ENCODE peak calls at places on chromosomes 3 and 15, in nine cellular contexts. One of them, this sample, is unnamed.

GRCh38 chr15:72338617-72339321 is 18.8 kb upstream of the CELF6 start:
- DNase-seq in foreskin fibroblast: peak; percentile 86
- DNase-seq in CD8-positive, alpha-beta T cell: no peak
- DNase-seq in HL-60: peak; percentile 38
- DNase-seq in upper lobe of right lung: no peak
- DNase-seq in fibroblast of the aortic adventitia: peak; percentile 99
- DNase-seq in AG04449: peak; percentile 75
- DNase-seq in right lobe of liver: no peak
- DNase-seq in SK-N-SH: no peak
- DNase-seq in this sample: no peak

GRCh38 chr3:156594229-156594683 is 39.3 kb upstream of the SSR3 start:
- DNase-seq in upper lobe of right lung: no peak
- DNase-seq in right lobe of liver: no peak
- DNase-seq in foreskin fibroblast: no peak
- DNase-seq in fibroblast of the aortic adventitia: peak; percentile 16
- DNase-seq in SK-N-SH: no peak
- DNase-seq in HL-60: no peak
- DNase-seq in AG04449: no peak
- DNase-seq in CD8-positive, alpha-beta T cell: no peak
- DNase-seq in this sample: no peak

GRCh38 chr3:181892848-181893247 is 181.1 kb downstream of the SOX2 start:
- DNase-seq in upper lobe of right lung: no peak
- DNase-seq in CD8-positive, alpha-beta T cell: no peak
- DNase-seq in fibroblast of the aortic adventitia: no peak
- DNase-seq in foreskin fibroblast: no peak
- DNase-seq in AG04449: no peak
- DNase-seq in SK-N-SH: no peak
- DNase-seq in right lobe of liver: no peak
- DNase-seq in HL-60: no peak
- DNase-seq in this sample: no peak

GRCh38 chr3:138400651-138401070 is 33.8 kb upstream of the ESYT3 start:
- DNase-seq in SK-N-SH: no peak
- DNase-seq in upper lobe of right lung: no peak
- DNase-seq in HL-60: no peak
- DNase-seq in CD8-positive, alpha-beta T cell: no peak
- DNase-seq in AG04449: no peak
- DNase-seq in foreskin fibroblast: no peak
- DNase-seq in fibroblast of the aortic adventitia: no peak
- DNase-seq in right lobe of liver: no peak
- DNase-seq in this sample: no peak

GRCh38 chr3:133805384-133805701 is 272 bp upstream of the SRPRB start:
- DNase-seq in fibroblast of the aortic adventitia: no peak
- DNase-seq in CD8-positive, alpha-beta T cell: no peak
- DNase-seq in AG04449: no peak
- DNase-seq in foreskin fibroblast: no peak
- DNase-seq in upper lobe of right lung: no peak
- DNase-seq in right lobe of liver: no peak
- DNase-seq in HL-60: no peak
- DNase-seq in SK-N-SH: peak; percentile 22
- DNase-seq in this sample: no peak

GRCh38 chr3:169286992-169287391 is 376.5 kb downstream of the MECOM start:
- DNase-seq in SK-N-SH: no peak
- DNase-seq in right lobe of liver: no peak
- DNase-seq in CD8-positive, alpha-beta T cell: no peak
- DNase-seq in foreskin fibroblast: no peak
- DNase-seq in upper lobe of right lung: no peak
- DNase-seq in HL-60: no peak
- DNase-seq in fibroblast of the aortic adventitia: no peak
- DNase-seq in AG04449: no peak
- DNase-seq in this sample: no peak

GRCh38 chr15:66881173-66881905 is 179.3 kb downstream of the SMAD6 start:
- DNase-seq in SK-N-SH: no peak
- DNase-seq in upper lobe of right lung: no peak
- DNase-seq in HL-60: no peak
- DNase-seq in AG04449: no peak
- DNase-seq in foreskin fibroblast: no peak
- DNase-seq in right lobe of liver: no peak
- DNase-seq in CD8-positive, alpha-beta T cell: peak; percentile 31
- DNase-seq in fibroblast of the aortic adventitia: no peak
- DNase-seq in this sample: no peak

GRCh38 chr15:65411470-65412071 is 11.2 kb downstream of the IGDCC4 start:
- DNase-seq in right lobe of liver: no peak
- DNase-seq in upper lobe of right lung: no peak
- DNase-seq in SK-N-SH: no peak
- DNase-seq in CD8-positive, alpha-beta T cell: no peak
- DNase-seq in fibroblast of the aortic adventitia: no peak
- DNase-seq in foreskin fibroblast: no peak
- DNase-seq in HL-60: no peak
- DNase-seq in AG04449: no peak
- DNase-seq in this sample: no peak

GRCh38 chr3:113312416-113312815 is 101.1 kb downstream of the BOC start:
- DNase-seq in AG04449: no peak
- DNase-seq in upper lobe of right lung: no peak
- DNase-seq in foreskin fibroblast: no peak
- DNase-seq in SK-N-SH: no peak
- DNase-seq in CD8-positive, alpha-beta T cell: no peak
- DNase-seq in fibroblast of the aortic adventitia: no peak
- DNase-seq in HL-60: no peak
- DNase-seq in right lobe of liver: no peak
- DNase-seq in this sample: no peak

DNA sequence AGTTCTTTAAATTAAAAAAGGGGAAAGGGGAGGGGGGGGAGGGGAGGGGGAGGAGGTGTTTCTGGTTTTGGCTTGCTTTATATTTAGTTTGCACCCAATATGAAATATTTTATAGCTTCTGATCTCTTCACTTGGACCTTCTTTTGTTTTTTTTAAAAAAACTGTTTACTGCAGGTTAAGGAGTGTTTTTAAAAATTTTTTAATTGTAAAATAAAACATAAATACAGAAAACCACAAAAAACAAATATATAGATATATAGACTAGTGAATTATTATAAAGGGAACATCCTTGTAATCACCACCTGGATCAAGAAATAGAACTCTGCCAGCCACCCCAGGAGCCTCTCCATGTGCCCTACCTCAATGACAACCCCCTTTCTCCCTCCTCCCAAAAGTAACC is 861 bp upstream of the MYLK start:
- DNase-seq in foreskin fibroblast: no peak
- DNase-seq in fibroblast of the aortic adventitia: no peak
- DNase-seq in AG04449: no peak
- DNase-seq in upper lobe of right lung: no peak
- DNase-seq in HL-60: no peak
- DNase-seq in right lobe of liver: no peak
- DNase-seq in SK-N-SH: no peak
- DNase-seq in CD8-positive, alpha-beta T cell: no peak
- DNase-seq in this sample: no peak
- H3K4me3 ChIP-seq in foreskin fibroblast: peak overlapping the region; percentile 66
- H3K4me3 ChIP-seq in fibroblast of the aortic adventitia: no peak overlapping the region
- H3K4me3 ChIP-seq in AG04449: peak overlapping the region; percentile 74
- H3K4me3 ChIP-seq in upper lobe of right lung: no peak overlapping the region
- H3K4me3 ChIP-seq in HL-60: no peak overlapping the region
- H3K4me3 ChIP-seq in right lobe of liver: no peak overlapping the region
- H3K4me3 ChIP-seq in SK-N-SH: peak overlapping the region; percentile 65
- H3K4me3 ChIP-seq in CD8-positive, alpha-beta T cell: no peak overlapping the region
- H3K4me3 ChIP-seq in this sample: no peak overlapping the region

GRCh38 chr3:116614795-116615362 is 94.7 kb upstream of the TUSC7 start:
- DNase-seq in CD8-positive, alpha-beta T cell: no peak
- DNase-seq in upper lobe of right lung: no peak
- DNase-seq in HL-60: no peak
- DNase-seq in right lobe of liver: no peak
- DNase-seq in fibroblast of the aortic adventitia: no peak
- DNase-seq in foreskin fibroblast: no peak
- DNase-seq in SK-N-SH: peak; percentile 13
- DNase-seq in AG04449: no peak
- DNase-seq in this sample: peak; percentile 2
- TF ChIP-seq CTCF in CD8-positive, alpha-beta T cell: no peak
- TF ChIP-seq CTCF in upper lobe of right lung: peak; percentile 33
- TF ChIP-seq CTCF in HL-60: no peak
- TF ChIP-seq CTCF in right lobe of liver: no peak
- TF ChIP-seq CTCF in fibroblast of the aortic adventitia: no peak
- TF ChIP-seq CTCF in foreskin fibroblast: no peak
- TF ChIP-seq CTCF in SK-N-SH: peak; percentile 60
- TF ChIP-seq CTCF in AG04449: no peak
- TF ChIP-seq CTCF in this sample: peak; percentile 1

GRCh38 chr3:74643636-74644035 is 29.2 kb upstream of the CNTN3 start:
- DNase-seq in SK-N-SH: peak; percentile 54
- DNase-seq in AG04449: no peak
- DNase-seq in HL-60: no peak
- DNase-seq in upper lobe of right lung: no peak
- DNase-seq in CD8-positive, alpha-beta T cell: no peak
- DNase-seq in foreskin fibroblast: peak; percentile 72
- DNase-seq in fibroblast of the aortic adventitia: no peak
- DNase-seq in right lobe of liver: no peak
- DNase-seq in this sample: no peak
- H3K4me3 ChIP-seq in SK-N-SH: no peak overlapping the region
- H3K4me3 ChIP-seq in AG04449: no peak overlapping the region
- H3K4me3 ChIP-seq in HL-60: no peak overlapping the region
- H3K4me3 ChIP-seq in upper lobe of right lung: no peak overlapping the region
- H3K4me3 ChIP-seq in CD8-positive, alpha-beta T cell: no peak overlapping the region
- H3K4me3 ChIP-seq in foreskin fibroblast: no peak overlapping the region
- H3K4me3 ChIP-seq in fibroblast of the aortic adventitia: no peak overlapping the region
- H3K4me3 ChIP-seq in right lobe of liver: no peak overlapping the region
- H3K4me3 ChIP-seq in this sample: no peak overlapping the region

GRCh38 chr15:25971053-25971452 is 107.9 kb upstream of the ATP10A start:
- DNase-seq in HL-60: no peak
- DNase-seq in AG04449: peak; percentile 47
- DNase-seq in CD8-positive, alpha-beta T cell: no peak
- DNase-seq in upper lobe of right lung: no peak
- DNase-seq in SK-N-SH: no peak
- DNase-seq in foreskin fibroblast: no peak
- DNase-seq in right lobe of liver: no peak
- DNase-seq in fibroblast of the aortic adventitia: no peak
- DNase-seq in this sample: no peak
- TF ChIP-seq CTCF in HL-60: no peak
- TF ChIP-seq CTCF in AG04449: no peak
- TF ChIP-seq CTCF in CD8-positive, alpha-beta T cell: no peak
- TF ChIP-seq CTCF in upper lobe of right lung: no peak
- TF ChIP-seq CTCF in SK-N-SH: no peak
- TF ChIP-seq CTCF in foreskin fibroblast: no peak
- TF ChIP-seq CTCF in right lobe of liver: no peak
- TF ChIP-seq CTCF in fibroblast of the aortic adventitia: no peak
- TF ChIP-seq CTCF in this sample: no peak

GRCh38 chr3:31968391-31968926 is 12.6 kb downstream of the OSBPL10 start:
- DNase-seq in SK-N-SH: no peak
- DNase-seq in AG04449: no peak
- DNase-seq in right lobe of liver: no peak
- DNase-seq in fibroblast of the aortic adventitia: peak; percentile 84
- DNase-seq in foreskin fibroblast: peak; percentile 38
- DNase-seq in upper lobe of right lung: no peak
- DNase-seq in HL-60: no peak
- DNase-seq in CD8-positive, alpha-beta T cell: no peak
- DNase-seq in this sample: peak; percentile 39
- H3K4me3 ChIP-seq in SK-N-SH: no peak overlapping the region
- H3K4me3 ChIP-seq in AG04449: no peak overlapping the region
- H3K4me3 ChIP-seq in right lobe of liver: no peak overlapping the region
- H3K4me3 ChIP-seq in fibroblast of the aortic adventitia: peak overlapping the region; percentile 41
- H3K4me3 ChIP-seq in foreskin fibroblast: no peak overlapping the region
- H3K4me3 ChIP-seq in upper lobe of right lung: no peak overlapping the region
- H3K4me3 ChIP-seq in HL-60: no peak overlapping the region
- H3K4me3 ChIP-seq in CD8-positive, alpha-beta T cell: no peak overlapping the region
- H3K4me3 ChIP-seq in this sample: no peak overlapping the region

GRCh38 chr3:69853033-69853432 is 113.8 kb downstream of the MITF start:
- DNase-seq in AG04449: no peak
- DNase-seq in CD8-positive, alpha-beta T cell: no peak
- DNase-seq in foreskin fibroblast: no peak
- DNase-seq in fibroblast of the aortic adventitia: no peak
- DNase-seq in SK-N-SH: no peak
- DNase-seq in right lobe of liver: no peak
- DNase-seq in upper lobe of right lung: no peak
- DNase-seq in HL-60: no peak
- DNase-seq in this sample: no peak
- TF ChIP-seq CTCF in AG04449: no peak
- TF ChIP-seq CTCF in CD8-positive, alpha-beta T cell: no peak
- TF ChIP-seq CTCF in foreskin fibroblast: no peak
- TF ChIP-seq CTCF in fibroblast of the aortic adventitia: no peak
- TF ChIP-seq CTCF in SK-N-SH: no peak
- TF ChIP-seq CTCF in right lobe of liver: no peak
- TF ChIP-seq CTCF in upper lobe of right lung: no peak
- TF ChIP-seq CTCF in HL-60: no peak
- TF ChIP-seq CTCF in this sample: no peak

GRCh38 chr3:86782271-86782670 is 208.7 kb downstream of the VGLL3 start:
- DNase-seq in upper lobe of right lung: no peak
- DNase-seq in foreskin fibroblast: no peak
- DNase-seq in SK-N-SH: no peak
- DNase-seq in CD8-positive, alpha-beta T cell: no peak
- DNase-seq in AG04449: no peak
- DNase-seq in right lobe of liver: no peak
- DNase-seq in fibroblast of the aortic adventitia: peak; percentile 86
- DNase-seq in HL-60: no peak
- DNase-seq in this sample: no peak
- H3K4me3 ChIP-seq in upper lobe of right lung: no peak overlapping the region
- H3K4me3 ChIP-seq in foreskin fibroblast: no peak overlapping the region
- H3K4me3 ChIP-seq in SK-N-SH: no peak overlapping the region
- H3K4me3 ChIP-seq in CD8-positive, alpha-beta T cell: no peak overlapping the region
- H3K4me3 ChIP-seq in AG04449: no peak overlapping the region
- H3K4me3 ChIP-seq in right lobe of liver: no peak overlapping the region
- H3K4me3 ChIP-seq in fibroblast of the aortic adventitia: no peak overlapping the region
- H3K4me3 ChIP-seq in HL-60: no peak overlapping the region
- H3K4me3 ChIP-seq in this sample: no peak overlapping the region

DNA sequence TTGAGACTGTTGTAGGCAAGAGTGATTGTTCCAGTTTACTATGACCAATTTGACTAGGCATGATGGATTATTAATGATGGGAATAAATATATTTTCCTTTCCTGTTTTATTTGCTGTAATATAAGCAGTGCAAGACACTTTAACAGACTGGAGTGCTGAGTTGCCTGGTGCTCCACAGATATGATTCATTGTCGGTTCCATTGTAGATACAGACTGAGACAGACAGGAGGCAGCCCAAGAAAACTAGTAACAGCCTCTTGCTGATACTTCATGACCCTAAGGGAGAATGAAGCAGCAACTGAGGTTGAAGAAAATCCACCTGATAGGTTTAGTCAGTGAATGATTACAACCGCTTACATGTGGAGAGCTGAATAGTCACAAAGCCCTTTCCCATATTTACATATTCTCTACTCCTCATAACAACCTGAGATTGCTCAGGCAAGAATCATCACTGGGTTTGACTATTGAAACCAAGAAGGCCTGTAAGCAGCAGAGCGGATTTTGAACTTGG is 235.1 kb upstream of the TPRG1 start:
- DNase-seq in SK-N-SH: no peak
- DNase-seq in foreskin fibroblast: no peak
- DNase-seq in right lobe of liver: no peak
- DNase-seq in AG04449: no peak
- DNase-seq in CD8-positive, alpha-beta T cell: no peak
- DNase-seq in upper lobe of right lung: no peak
- DNase-seq in fibroblast of the aortic adventitia: no peak
- DNase-seq in HL-60: no peak
- DNase-seq in this sample: no peak
- TF ChIP-seq CTCF in SK-N-SH: no peak
- TF ChIP-seq CTCF in foreskin fibroblast: no peak
- TF ChIP-seq CTCF in right lobe of liver: no peak
- TF ChIP-seq CTCF in AG04449: no peak
- TF ChIP-seq CTCF in CD8-positive, alpha-beta T cell: no peak
- TF ChIP-seq CTCF in upper lobe of right lung: no peak
- TF ChIP-seq CTCF in fibroblast of the aortic adventitia: no peak
- TF ChIP-seq CTCF in HL-60: no peak
- TF ChIP-seq CTCF in this sample: no peak

GRCh38 chr15:88872106-88872505 is 23.2 kb downstream of the HAPLN3 start:
- DNase-seq in AG04449: no peak
- DNase-seq in right lobe of liver: no peak
- DNase-seq in CD8-positive, alpha-beta T cell: no peak
- DNase-seq in fibroblast of the aortic adventitia: no peak
- DNase-seq in SK-N-SH: no peak
- DNase-seq in HL-60: no peak
- DNase-seq in upper lobe of right lung: no peak
- DNase-seq in foreskin fibroblast: no peak
- DNase-seq in this sample: no peak
- H3K4me3 ChIP-seq in AG04449: no peak overlapping the region
- H3K4me3 ChIP-seq in right lobe of liver: no peak overlapping the region
- H3K4me3 ChIP-seq in CD8-positive, alpha-beta T cell: no peak overlapping the region
- H3K4me3 ChIP-seq in fibroblast of the aortic adventitia: no peak overlapping the region
- H3K4me3 ChIP-seq in SK-N-SH: no peak overlapping the region
- H3K4me3 ChIP-seq in HL-60: no peak overlapping the region
- H3K4me3 ChIP-seq in upper lobe of right lung: no peak overlapping the region
- H3K4me3 ChIP-seq in foreskin fibroblast: no peak overlapping the region
- H3K4me3 ChIP-seq in this sample: no peak overlapping the region

This sample was measured in HFF-Myc.